ENCODE peak calls at places on chromosomes 13 and 19, in seven cellular contexts. O, E, C, B, A, R and K are unnamed samples.

GRCh38 chr13:21590231-21590630 is 13.7 kb downstream of the MICU2 start:
- DNase-seq in O (no peak), E (no peak), C (no peak), B (no peak), A (no peak), R (no peak), K (no peak)

GRCh38 chr13:21686761-21687391 is 16.0 kb downstream of the FGF9 start:
- DNase-seq in O (no peak), E (no peak), C (no peak), B (no peak), A (no peak), R (no peak), K (no peak)

GRCh38 chr13:24528816-24529398 is 16.3 kb upstream of the PARP4 start:
- DNase-seq in O (no peak), E (no peak), C (no peak), B (no peak), A (no peak), R (no peak), K (no peak)

GRCh38 chr19:17777840-17778620 is 16.9 kb upstream of the B3GNT3 start:
- DNase-seq in O (no peak), E (peak), C (no peak), B (peak), A (no peak), R (peak), K (no peak)

GRCh38 chr13:76887070-76887563 is 912 bp upstream of the KCTD12 start:
- DNase-seq in O (no peak), E (no peak), C (peak), B (no peak), A (no peak), R (no peak), K (no peak)

GRCh38 chr13:23512762-23513395 is 57.3 kb upstream of the TNFRSF19 start:
- DNase-seq in O (no peak), E (no peak), C (no peak), B (peak), A (no peak), R (no peak), K (no peak)

GRCh38 chr19:15452111-15453047 is 2.6 kb upstream of the WIZ start:
- DNase-seq in O (peak), E (no peak), C (peak), B (peak), A (no peak), R (peak), K (peak)

GRCh38 chr13:37652596-37652995 is 54.0 kb upstream of the POSTN start:
- DNase-seq in O (no peak), E (no peak), C (no peak), B (peak), A (no peak), R (no peak), K (no peak)

GRCh38 chr13:20847298-20847697 is 55.2 kb downstream of the XPO4 start:
- DNase-seq in O (no peak), E (no peak), C (no peak), B (no peak), A (no peak), R (no peak), K (peak)

GRCh38 chr19:21677696-21678418 is 89.5 kb downstream of the ZNF100 start:
- DNase-seq in O (no peak), E (no peak), C (no peak), B (no peak), A (no peak), R (no peak), K (no peak)